ENCODE peak calls at places on chromosomes 7 and 10, in four cellular contexts. One of them, this sample, is unnamed.

GRCh38 chr10:48476279-48476982 is 128.4 kb downstream of the ARHGAP22 start:
- DNase-seq in GM12878: no peak
- DNase-seq in K562: no peak
- DNase-seq in H1: no peak
- DNase-seq in this sample: no peak

GRCh38 chr7:120370954-120371353 is 98.0 kb downstream of the KCND2 start:
- DNase-seq in GM12878: no peak
- DNase-seq in K562: no peak
- DNase-seq in H1: no peak
- DNase-seq in this sample: no peak

GRCh38 chr7:84195295-84196006 is 862 bp upstream of the SEMA3A start:
- DNase-seq in GM12878: no peak
- DNase-seq in K562: no peak
- DNase-seq in H1: no peak
- DNase-seq in this sample: no peak

GRCh38 chr10:91340613-91341362 is 69.4 kb upstream of the HECTD2 start:
- DNase-seq in GM12878: no peak
- DNase-seq in K562: no peak
- DNase-seq in H1: no peak
- DNase-seq in this sample: no peak

GRCh38 chr7:150897502-150898474 is 45.5 kb downstream of the AOC1 start:
- DNase-seq in GM12878: no peak
- DNase-seq in K562: no peak
- DNase-seq in H1: no peak
- DNase-seq in this sample: no peak

GRCh38 chr10:28523725-28524252 is 9.1 kb upstream of the WAC start:
- DNase-seq in GM12878: no peak
- DNase-seq in K562: no peak
- DNase-seq in H1: no peak
- DNase-seq in this sample: no peak

GRCh38 chr7:23353172-23353571 is 54.0 kb downstream of the MALSU1 start:
- DNase-seq in GM12878: peak; percentile 66
- DNase-seq in K562: no peak
- DNase-seq in H1: no peak
- DNase-seq in this sample: no peak

GRCh38 chr10:70555371-70555770 is 47.2 kb downstream of the PRF1 start:
- DNase-seq in GM12878: no peak
- DNase-seq in K562: no peak
- DNase-seq in H1: no peak
- DNase-seq in this sample: no peak

GRCh38 chr7:155913311-155913710 is 101.0 kb upstream of the SHH start:
- DNase-seq in GM12878: no peak
- DNase-seq in K562: no peak
- DNase-seq in H1: no peak
- DNase-seq in this sample: no peak

GRCh38 chr7:80843018-80843671 is 75.7 kb downstream of the SEMA3C start:
- DNase-seq in GM12878: no peak
- DNase-seq in K562: no peak
- DNase-seq in H1: no peak
- DNase-seq in this sample: no peak

GRCh38 chr7:123191132-123191531 is 8.6 kb downstream of the SLC13A1 start:
- DNase-seq in GM12878: no peak
- DNase-seq in K562: no peak
- DNase-seq in H1: no peak
- DNase-seq in this sample: peak; percentile 68

GRCh38 chr7:46054290-46054689 is 133.2 kb upstream of the IGFBP3 start:
- DNase-seq in GM12878: no peak
- DNase-seq in K562: no peak
- DNase-seq in H1: no peak
- DNase-seq in this sample: no peak

GRCh38 chr7:46058424-46058823 is 137.4 kb upstream of the IGFBP3 start:
- DNase-seq in GM12878: no peak
- DNase-seq in K562: no peak
- DNase-seq in H1: no peak
- DNase-seq in this sample: no peak

GRCh38 chr7:46059308-46060020 is 138.4 kb upstream of the IGFBP3 start:
- DNase-seq in GM12878: no peak
- DNase-seq in K562: no peak
- DNase-seq in H1: no peak
- DNase-seq in this sample: no peak
- TF ChIP-seq POLR2AphosphoS5 in GM12878: no peak
- TF ChIP-seq POLR2AphosphoS5 in K562: no peak
- TF ChIP-seq POLR2AphosphoS5 in H1: no peak
- TF ChIP-seq POLR2AphosphoS5 in this sample: no peak

GRCh38 chr7:17497549-17498193 is 199.2 kb downstream of the AHR start:
- DNase-seq in GM12878: no peak
- DNase-seq in K562: no peak
- DNase-seq in H1: no peak
- DNase-seq in this sample: no peak

GRCh38 chr7:17495655-17496396 is 197.4 kb downstream of the AHR start:
- DNase-seq in GM12878: no peak
- DNase-seq in K562: no peak
- DNase-seq in H1: no peak
- DNase-seq in this sample: no peak

GRCh38 chr7:17500718-17501117 is 202.3 kb downstream of the AHR start:
- DNase-seq in GM12878: no peak
- DNase-seq in K562: no peak
- DNase-seq in H1: no peak
- DNase-seq in this sample: no peak

GRCh38 chr7:17497136-17497535 is 198.7 kb downstream of the AHR start:
- DNase-seq in GM12878: no peak
- DNase-seq in K562: no peak
- DNase-seq in H1: no peak
- DNase-seq in this sample: no peak

GRCh38 chr7:17498230-17498629 is 199.8 kb downstream of the AHR start:
- DNase-seq in GM12878: no peak
- DNase-seq in K562: no peak
- DNase-seq in H1: no peak
- DNase-seq in this sample: no peak
- TF ChIP-seq ATF2 in GM12878: no peak
- TF ChIP-seq ATF2 in K562: no peak
- TF ChIP-seq ATF2 in H1: no peak
- TF ChIP-seq ATF2 in this sample: no peak

GRCh38 chr7:1672851-1673486 is 2.9 kb downstream of the ELFN1 start:
- DNase-seq in GM12878: no peak
- DNase-seq in K562: no peak
- DNase-seq in H1: no peak
- DNase-seq in this sample: no peak
- TF ChIP-seq POLR2AphosphoS5 in GM12878: no peak
- TF ChIP-seq POLR2AphosphoS5 in K562: no peak
- TF ChIP-seq POLR2AphosphoS5 in H1: no peak
- TF ChIP-seq POLR2AphosphoS5 in this sample: no peak

DNA sequence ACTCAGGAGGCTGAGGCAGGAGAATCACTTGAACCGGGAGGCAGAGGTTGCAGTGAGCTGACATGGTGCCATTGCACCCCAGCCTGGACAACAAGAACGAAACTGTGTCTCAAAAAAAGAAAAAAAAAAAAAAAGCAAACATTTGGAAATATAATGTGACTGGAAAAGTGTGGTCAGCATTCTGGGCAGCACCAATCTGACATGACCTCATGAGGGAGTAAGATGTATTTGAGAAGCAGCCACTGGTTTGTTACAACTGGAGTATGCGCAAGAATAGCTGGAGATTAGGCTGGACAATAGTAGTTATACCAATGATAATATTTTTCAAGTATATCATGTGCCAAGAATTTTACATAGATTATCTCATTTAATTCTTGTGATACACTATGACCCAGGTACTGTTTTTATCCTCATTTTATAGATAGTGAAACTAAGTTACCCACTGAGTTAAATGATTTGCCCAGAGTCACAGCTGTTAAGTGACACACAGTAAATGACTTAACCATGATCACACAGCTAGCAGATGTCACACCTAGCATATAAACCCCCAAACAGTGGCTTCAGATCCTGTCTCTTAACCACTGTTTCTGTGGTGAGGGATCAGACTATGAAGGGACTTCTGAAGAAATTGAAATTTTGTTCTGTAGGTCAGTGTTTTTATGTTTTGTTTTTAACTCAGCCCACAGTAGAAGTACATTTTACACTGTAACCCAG is 11.1 kb downstream of the MCU start:
- DNase-seq in GM12878: no peak
- DNase-seq in K562: no peak
- DNase-seq in H1: no peak
- DNase-seq in this sample: no peak
- TF ChIP-seq ATF2 in GM12878: no peak
- TF ChIP-seq ATF2 in K562: no peak
- TF ChIP-seq ATF2 in H1: no peak
- TF ChIP-seq ATF2 in this sample: no peak

GRCh38 chr10:4810093-4810492 is 15.9 kb upstream of the AKR1E2 start:
- DNase-seq in GM12878: no peak
- DNase-seq in K562: no peak
- DNase-seq in H1: no peak
- DNase-seq in this sample: no peak

GRCh38 chr10:4809156-4809555 is 16.9 kb upstream of the AKR1E2 start:
- DNase-seq in GM12878: no peak
- DNase-seq in K562: no peak
- DNase-seq in H1: no peak
- DNase-seq in this sample: peak; percentile 15

GRCh38 chr10:4812041-4812440 is 14.0 kb upstream of the AKR1E2 start:
- DNase-seq in GM12878: no peak
- DNase-seq in K562: no peak
- DNase-seq in H1: no peak
- DNase-seq in this sample: no peak

GRCh38 chr10:4813496-4813895 is 12.5 kb upstream of the AKR1E2 start:
- DNase-seq in GM12878: no peak
- DNase-seq in K562: no peak
- DNase-seq in H1: no peak
- DNase-seq in this sample: no peak

GRCh38 chr10:4812952-4813351 is 13.1 kb upstream of the AKR1E2 start:
- DNase-seq in GM12878: no peak
- DNase-seq in K562: peak; percentile 63
- DNase-seq in H1: no peak
- DNase-seq in this sample: peak; percentile 58
- TF ChIP-seq POLR2AphosphoS5 in GM12878: no peak
- TF ChIP-seq POLR2AphosphoS5 in K562: no peak
- TF ChIP-seq POLR2AphosphoS5 in H1: no peak
- TF ChIP-seq POLR2AphosphoS5 in this sample: no peak

DNA sequence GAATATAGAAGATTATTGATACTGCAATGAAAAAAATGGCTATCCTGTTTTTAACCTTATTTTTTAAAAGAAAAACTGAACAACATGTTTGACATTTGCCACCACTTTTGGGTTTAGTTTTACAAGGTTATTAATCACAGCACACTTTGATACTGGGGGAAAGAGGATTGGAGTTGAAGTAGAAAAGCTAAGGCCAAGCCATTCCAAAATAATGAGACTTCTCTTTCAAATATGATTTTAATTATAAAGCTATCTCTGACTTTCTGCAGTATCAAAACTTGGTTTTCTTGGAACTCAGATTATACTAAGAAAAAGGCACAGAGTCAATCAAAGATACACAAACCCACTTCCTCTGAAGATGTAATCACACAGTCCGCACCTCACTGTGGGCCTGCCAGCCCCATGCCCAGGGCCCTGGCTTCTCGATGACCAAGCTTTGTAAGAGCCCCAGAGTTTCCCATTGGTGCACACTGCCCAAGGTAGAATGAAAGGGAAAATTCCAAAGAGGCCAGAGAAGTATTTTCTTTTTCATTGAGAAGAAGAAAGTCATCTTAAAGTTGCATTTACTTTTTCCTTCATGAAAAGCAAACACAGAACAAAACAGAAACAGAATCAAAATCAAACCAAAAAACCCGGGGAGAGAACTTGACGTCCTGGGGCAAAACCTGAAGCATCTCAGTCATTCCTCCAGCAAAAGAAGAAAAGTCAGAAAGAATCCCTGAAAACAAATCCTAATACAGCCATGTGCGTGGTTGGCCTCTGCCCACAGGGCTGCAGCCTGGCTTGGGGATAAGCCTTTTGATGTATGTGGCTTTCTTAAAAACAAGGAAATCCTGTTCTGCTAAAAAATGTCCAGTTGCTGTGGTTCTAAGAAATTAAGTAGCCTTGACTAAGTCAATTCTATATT is 187.7 kb upstream of the KLF6 start:
- DNase-seq in GM12878: no peak
- DNase-seq in K562: no peak
- DNase-seq in H1: no peak
- DNase-seq in this sample: no peak
- TF ChIP-seq ATF2 in GM12878: no peak
- TF ChIP-seq ATF2 in K562: no peak
- TF ChIP-seq ATF2 in H1: no peak
- TF ChIP-seq ATF2 in this sample: no peak

GRCh38 chr10:74022941-74023629 is 25.2 kb downstream of the VCL start:
- DNase-seq in GM12878: no peak
- DNase-seq in K562: no peak
- DNase-seq in H1: no peak
- DNase-seq in this sample: no peak
- TF ChIP-seq POLR2AphosphoS5 in GM12878: no peak
- TF ChIP-seq POLR2AphosphoS5 in K562: no peak
- TF ChIP-seq POLR2AphosphoS5 in H1: peak; percentile 32
- TF ChIP-seq POLR2AphosphoS5 in this sample: no peak

GRCh38 chr10:89466599-89467035 is 52.2 kb downstream of the IFIT5 start:
- DNase-seq in GM12878: no peak
- DNase-seq in K562: peak; percentile 6
- DNase-seq in H1: no peak
- DNase-seq in this sample: peak; percentile 18
- TF ChIP-seq ATF2 in GM12878: no peak
- TF ChIP-seq ATF2 in K562: no peak
- TF ChIP-seq ATF2 in H1: no peak
- TF ChIP-seq ATF2 in this sample: no peak

DNA sequence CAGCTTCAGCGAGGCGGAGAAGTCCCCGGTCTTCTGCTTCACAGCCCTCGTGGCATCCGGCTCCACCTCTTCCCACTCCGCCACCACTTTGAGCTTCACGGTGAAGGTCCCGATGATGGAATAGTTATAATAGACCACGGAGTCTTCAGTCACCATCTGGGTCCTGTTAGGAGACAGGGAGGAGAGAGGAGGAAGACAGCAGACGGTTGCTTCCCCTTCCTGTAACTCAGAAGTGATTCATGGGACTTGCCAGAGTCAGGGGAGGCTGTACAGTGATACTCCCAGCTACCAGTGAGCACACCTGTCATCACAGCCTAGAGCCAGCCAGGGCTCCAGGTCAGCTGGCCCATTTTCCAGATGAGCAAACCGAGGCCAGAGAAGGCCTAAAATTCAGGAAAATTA is 13.8 kb downstream of the TMEM130 start:
- DNase-seq in GM12878: no peak
- DNase-seq in K562: no peak
- DNase-seq in H1: no peak
- DNase-seq in this sample: no peak
- TF ChIP-seq POLR2AphosphoS5 in GM12878: no peak
- TF ChIP-seq POLR2AphosphoS5 in K562: no peak
- TF ChIP-seq POLR2AphosphoS5 in H1: no peak
- TF ChIP-seq POLR2AphosphoS5 in this sample: no peak

This sample was measured in HepG2.